ENCODE peak calls at places on chromosomes 5 and 9, in seven cellular contexts. I, M, R, A, T, W and H are unnamed samples.

GRCh38 chr9:95574866-95575553 is 58.2 kb upstream of the PTCH1 start:
- DNase-seq in I (no peak), A (no peak), W (no peak), R (no peak), M (no peak), T (no peak), H (no peak)

GRCh38 chr9:132583584-132584304 is 1.3 kb downstream of the BARHL1 start:
- DNase-seq in R (no peak), M (no peak), A (no peak), T (no peak), W (no peak), I (no peak), H (no peak)

GRCh38 chr9:131530930-131531832 is at the start of gene UCK1:
- DNase-seq in M (peak), R (peak), W (peak), I (peak), T (peak), A (peak), H (peak)

GRCh38 chr5:144406463-144406862 is 235.8 kb downstream of the KCTD16 start:
- DNase-seq in I (no peak), T (peak), R (no peak), A (no peak), M (no peak), W (no peak), H (no peak)

GRCh38 chr5:180208435-180209081 is 453 bp downstream of the RASGEF1C start:
- DNase-seq in R (no peak), W (peak), A (peak), M (no peak), I (no peak), T (peak), H (no peak)

GRCh38 chr5:31824886-31825774 is 186.2 kb downstream of the PDZD2 start:
- DNase-seq in A (no peak), W (peak), T (peak), M (peak), R (no peak), I (no peak), H (peak)

GRCh38 chr5:10974850-10975249 is 213.8 kb upstream of the DAP start:
- DNase-seq in W (no peak), T (no peak), I (no peak), M (no peak), A (no peak), R (no peak), H (no peak)

GRCh38 chr9:68717554-68718453 is 12.8 kb downstream of the PIP5K1B start:
- DNase-seq in R (no peak), I (no peak), A (no peak), T (no peak), W (no peak), M (no peak), H (no peak)

GRCh38 chr5:135878156-135878620 is 17.5 kb downstream of the IL9 start:
- DNase-seq in W (no peak), I (no peak), A (no peak), T (no peak), R (no peak), M (no peak), H (no peak)

GRCh38 chr5:54360925-54361662 is 50.7 kb upstream of the ARL15 start:
- DNase-seq in T (no peak), R (no peak), A (no peak), M (no peak), W (no peak), I (no peak), H (no peak)

GRCh38 chr5:33688041-33688980 is 203.5 kb downstream of the ADAMTS12 start:
- DNase-seq in T (no peak), R (no peak), M (no peak), A (no peak), I (no peak), W (no peak), H (no peak)

GRCh38 chr5:57850109-57850508 is 367.5 kb upstream of the ACTBL2 start:
- DNase-seq in R (no peak), A (no peak), I (no peak), M (no peak), T (no peak), W (no peak), H (no peak)

GRCh38 chr5:150559088-150559487 is 51.2 kb downstream of the NDST1 start:
- DNase-seq in W (no peak), T (no peak), R (no peak), A (no peak), I (no peak), M (no peak), H (no peak)

GRCh38 chr9:76880210-76880609 is 25.7 kb downstream of the PRUNE2 start:
- DNase-seq in M (no peak), R (no peak), W (no peak), I (no peak), A (no peak), T (no peak), H (no peak)

GRCh38 chr9:12554636-12555035 is 138.5 kb upstream of the TYRP1 start:
- DNase-seq in T (peak), M (no peak), W (no peak), I (no peak), R (no peak), A (no peak), H (no peak)

GRCh38 chr9:81522721-81523551 is 166.4 kb downstream of the TLE1 start:
- DNase-seq in I (no peak), R (peak), M (peak), W (peak), T (peak), A (no peak), H (peak)

GRCh38 chr9:109779711-109780452 is at the start of gene PALM2AKAP2:
- DNase-seq in T (no peak), I (peak), A (peak), W (peak), M (no peak), R (no peak), H (peak)

GRCh38 chr9:87405677-87406544 is 91.8 kb upstream of the DAPK1 start:
- DNase-seq in M (no peak), I (no peak), T (no peak), R (no peak), A (no peak), W (no peak), H (no peak)

GRCh38 chr9:37025381-37026084 is 8.5 kb downstream of the PAX5 start:
- DNase-seq in A (no peak), T (peak), W (no peak), R (no peak), I (no peak), M (no peak), H (no peak)

GRCh38 chr9:113541019-113541900 is 77.7 kb downstream of the RGS3 start:
- DNase-seq in T (peak), A (no peak), R (no peak), M (no peak), W (peak), I (peak), H (no peak)

GRCh38 chr5:157859227-157859575 is 256 bp upstream of the CLINT1 start:
- DNase-seq in W (no peak), A (no peak), T (no peak), I (no peak), R (no peak), M (no peak), H (no peak)

GRCh38 chr5:57332350-57332749 is 150.3 kb downstream of the ACTBL2 start:
- DNase-seq in T (no peak), M (peak), R (no peak), W (no peak), I (no peak), A (no peak), H (peak)

GRCh38 chr9:21153688-21154608 is 12.3 kb upstream of the IFNW1 start:
- DNase-seq in A (no peak), T (peak), W (no peak), M (no peak), R (no peak), I (no peak), H (no peak)

GRCh38 chr5:157607371-157608161 is 32.0 kb upstream of the ADAM19 start:
- DNase-seq in W (peak), R (no peak), A (no peak), T (no peak), M (no peak), I (no peak), H (no peak)

GRCh38 chr5:16855475-16855874 is 80.6 kb downstream of the MYO10 start:
- DNase-seq in R (no peak), A (no peak), M (no peak), T (no peak), I (no peak), W (no peak), H (no peak)

GRCh38 chr9:123336455-123336854 is 19.5 kb upstream of the CRB2 start:
- DNase-seq in R (no peak), A (no peak), I (no peak), W (peak), T (no peak), M (no peak), H (no peak)

GRCh38 chr5:143161893-143162520 is 241.5 kb downstream of the NR3C1 start:
- DNase-seq in A (no peak), I (no peak), R (no peak), T (peak), M (no peak), W (no peak), H (no peak)

GRCh38 chr5:82421119-82421518 is 143.0 kb upstream of the RPS23 start:
- DNase-seq in A (no peak), T (no peak), R (no peak), I (no peak), M (peak), W (peak), H (no peak)

GRCh38 chr5:114362197-114362976 is 517 bp downstream of the KCNN2 start:
- DNase-seq in T (no peak), W (no peak), R (no peak), I (no peak), A (peak), M (no peak), H (no peak)

GRCh38 chr5:87300176-87300575 is 32.5 kb downstream of the RASA1 start:
- DNase-seq in M (no peak), T (no peak), R (no peak), W (peak), A (no peak), I (no peak), H (no peak)

DNA sequence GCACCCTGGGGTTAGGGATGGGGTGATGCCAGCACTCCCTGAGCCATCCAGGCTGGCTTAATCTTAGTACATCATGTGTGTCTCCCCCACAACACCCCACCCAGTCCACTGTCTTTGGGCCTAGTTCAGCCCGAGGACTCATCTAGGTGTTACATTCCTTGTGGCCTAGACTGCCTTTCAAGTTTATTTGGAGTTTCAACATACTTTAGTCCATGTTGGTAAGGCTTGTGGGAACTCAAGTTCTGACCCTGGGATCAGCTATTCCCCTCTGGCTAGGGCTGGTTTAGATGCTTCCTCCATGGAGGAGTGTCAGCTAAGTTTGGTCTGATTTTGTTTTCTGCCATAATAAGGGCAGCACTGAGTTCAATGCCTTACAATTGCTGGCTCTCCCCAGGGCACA is 302.4 kb downstream of the SMARCA2 start:
- DNase-seq in R (no peak), I (no peak), A (no peak), T (no peak), W (no peak), M (no peak), H (no peak)
- H3K4me3 ChIP-seq in R (no peak), I (no peak), A (no peak), T (no peak), W (no peak), M (no peak), H (no peak)

GRCh38 chr9:15423328-15423985 is 781 bp downstream of the SNAPC3 start:
- DNase-seq in M (no peak), I (no peak), T (peak), W (peak), A (no peak), R (no peak), H (no peak)
- TF ChIP-seq CTCF in M (peak), I (no peak), T (no peak), W (no peak), A (no peak), R (peak), H (peak)

GRCh38 chr5:178732281-178732680 is 1.8 kb upstream of the ZNF354A start:
- DNase-seq in R (no peak), I (no peak), M (no peak), A (no peak), W (no peak), T (no peak), H (no peak)

DNA sequence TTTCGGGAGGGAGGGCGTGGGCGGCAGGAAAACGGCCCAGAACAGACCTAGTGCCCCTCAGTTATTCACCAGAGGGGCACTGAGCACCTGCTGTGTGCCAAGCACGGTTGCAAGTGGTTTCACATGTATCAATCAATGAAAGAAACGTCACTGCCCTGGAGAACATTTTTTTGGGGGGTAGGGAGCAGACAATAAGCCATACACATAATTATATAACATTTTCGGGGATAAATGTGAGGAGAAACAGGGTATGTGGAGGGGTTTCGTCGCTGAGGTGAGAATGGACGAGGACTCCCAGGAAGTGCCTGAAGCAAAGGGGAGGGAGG is 444 bp upstream of the ZNF354A start:
- DNase-seq in W (no peak), M (no peak), T (peak), A (no peak), I (no peak), R (no peak), H (no peak)
- H3K4me3 ChIP-seq in W (no peak), M (peak), T (peak), A (peak), I (peak), R (no peak), H (peak)

GRCh38 chr5:163913548-163913947 is 408.1 kb downstream of the MAT2B start:
- DNase-seq in M (no peak), T (peak), W (no peak), R (no peak), I (no peak), A (no peak), H (no peak)
- TF ChIP-seq CTCF in M (no peak), T (peak), W (no peak), R (no peak), I (no peak), A (no peak), H (no peak)

DNA sequence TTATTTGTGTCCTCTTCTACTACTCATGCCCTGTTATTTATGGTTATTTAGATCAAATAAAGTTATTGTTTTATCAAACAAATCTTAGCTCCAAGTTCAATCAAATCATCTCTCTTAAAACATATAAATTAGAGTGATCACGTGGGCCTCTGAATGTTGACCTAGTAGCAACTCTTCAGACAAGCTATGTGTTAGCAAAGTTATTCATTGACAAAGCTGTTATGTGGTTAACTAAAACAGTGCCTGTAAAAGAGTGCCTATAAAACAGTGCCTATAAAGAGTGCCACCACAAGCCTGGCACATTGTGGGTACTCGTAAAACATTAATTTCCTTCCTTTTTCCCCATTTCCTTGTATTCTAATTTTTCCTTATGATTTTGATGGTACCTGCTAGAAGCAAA is 421.9 kb downstream of the HCN1 start:
- DNase-seq in I (no peak), A (no peak), R (no peak), W (no peak), M (no peak), T (no peak), H (no peak)
- H3K4me3 ChIP-seq in I (no peak), A (no peak), R (no peak), W (no peak), M (no peak), T (no peak), H (no peak)

GRCh38 chr5:81194633-81195333 is 38.3 kb upstream of the CKMT2 start:
- DNase-seq in W (peak), I (peak), R (no peak), A (peak), M (peak), T (peak), H (peak)

GRCh38 chr5:81192351-81192750 is 40.8 kb upstream of the CKMT2 start:
- DNase-seq in A (no peak), T (no peak), R (no peak), W (no peak), M (no peak), I (no peak), H (no peak)

GRCh38 chr5:81191726-81192125 is 41.4 kb upstream of the CKMT2 start:
- DNase-seq in R (no peak), A (no peak), M (no peak), I (no peak), W (no peak), T (no peak), H (no peak)

GRCh38 chr5:81189875-81190467 is 43.2 kb upstream of the CKMT2 start:
- DNase-seq in W (peak), T (no peak), R (no peak), I (no peak), M (no peak), A (no peak), H (no peak)

GRCh38 chr5:81195334-81195929 is 37.7 kb upstream of the CKMT2 start:
- DNase-seq in A (no peak), T (no peak), W (peak), I (no peak), M (no peak), R (no peak), H (no peak)
- TF ChIP-seq CTCF in A (no peak), T (no peak), W (no peak), I (no peak), M (no peak), R (no peak), H (no peak)

GRCh38 chr9:10612649-10613398 is at the start of gene PTPRD:
- DNase-seq in I (no peak), W (peak), M (no peak), T (no peak), R (no peak), A (peak), H (no peak)

GRCh38 chr9:10614201-10614870 is 1.5 kb upstream of the PTPRD start:
- DNase-seq in M (no peak), W (no peak), A (no peak), I (no peak), R (no peak), T (no peak), H (no peak)

DNA sequence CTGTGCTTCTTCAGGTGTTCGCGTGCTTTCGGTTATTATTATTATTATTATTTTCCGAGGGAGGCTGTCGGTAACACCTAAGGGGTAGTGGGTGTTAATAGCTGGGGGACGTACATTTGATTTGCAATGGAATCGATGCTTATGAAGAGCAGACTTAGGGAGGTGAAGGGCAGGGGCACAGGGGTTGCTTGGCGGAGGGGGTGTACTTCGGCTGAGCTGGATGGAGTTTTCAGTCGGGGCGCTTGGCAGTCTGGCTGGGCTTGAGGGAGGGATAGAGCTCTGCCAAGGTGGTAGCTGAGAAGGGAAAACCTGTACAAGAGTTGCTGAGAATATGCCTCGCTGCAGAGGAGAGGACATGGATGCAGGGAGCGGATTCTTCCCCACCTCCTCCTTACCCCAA is 611 bp upstream of the PTPRD start:
- DNase-seq in R (no peak), M (no peak), T (no peak), A (no peak), I (no peak), W (no peak), H (no peak)
- H3K4me3 ChIP-seq in R (no peak), M (no peak), T (no peak), A (peak), I (peak), W (no peak), H (no peak)